ENCODE peak calls at places on chromosome 17, in ten cellular contexts. X, K, P, Q, A, I, D, F, V and B are unnamed samples.

GRCh38 chr17:61362852-61363600 is 36.6 kb upstream of the TBX2 start:
- DNase-seq in K (no peak), V (no peak), D (no peak), Q (no peak), F (no peak), P (no peak), X (no peak), A (no peak), I (no peak), B (no peak)

GRCh38 chr17:82006468-82007227 is 16.0 kb downstream of the CENPX start:
- DNase-seq in D (no peak), F (no peak), V (no peak), P (no peak), K (no peak), Q (no peak), I (no peak), A (peak), X (peak), B (no peak)

GRCh38 chr17:60656499-60656898 is 21.2 kb upstream of the BCAS3 start:
- DNase-seq in D (no peak), A (no peak), F (no peak), Q (no peak), V (no peak), I (no peak), K (no peak), P (no peak), X (no peak), B (no peak)

GRCh38 chr17:40032322-40033320 is 17.4 kb downstream of the CSF3 start:
- DNase-seq in Q (no peak), P (no peak), A (no peak), I (no peak), D (no peak), F (no peak), V (no peak), X (no peak), K (no peak), B (no peak)

GRCh38 chr17:51869387-51869786 is 289.1 kb downstream of the CA10 start:
- DNase-seq in D (no peak), A (no peak), V (peak), Q (peak), F (no peak), I (no peak), P (no peak), K (no peak), X (peak), B (no peak)

GRCh38 chr17:68184141-68184571 is 63.7 kb upstream of the AMZ2 start:
- DNase-seq in Q (no peak), K (no peak), D (no peak), V (no peak), X (no peak), A (no peak), I (no peak), F (no peak), P (no peak), B (no peak)

GRCh38 chr17:9628509-9628908 is 16.8 kb upstream of the USP43 start:
- DNase-seq in F (no peak), Q (no peak), D (no peak), K (no peak), I (no peak), A (no peak), V (no peak), P (no peak), X (no peak), B (no peak)

GRCh38 chr17:78110363-78111011 is 18.1 kb downstream of the TMC6 start:
- DNase-seq in K (no peak), D (no peak), Q (no peak), V (no peak), X (no peak), A (no peak), P (no peak), I (peak), F (no peak), B (no peak)

GRCh38 chr17:37160940-37161339 is 212.2 kb downstream of the AATF start:
- DNase-seq in V (no peak), X (peak), P (no peak), D (no peak), Q (no peak), K (no peak), A (no peak), F (no peak), I (no peak), B (no peak)

GRCh38 chr17:36529121-36529520 is 5.5 kb downstream of the MYO19 start:
- DNase-seq in V (no peak), F (no peak), X (peak), A (no peak), K (no peak), Q (no peak), I (no peak), D (no peak), P (no peak), B (no peak)

GRCh38 chr17:36094232-36094631 is 4.3 kb upstream of the CCL3 start:
- DNase-seq in I (no peak), D (no peak), Q (no peak), V (no peak), F (no peak), A (no peak), K (no peak), P (no peak), X (no peak), B (no peak)

GRCh38 chr17:40316571-40317344 is 7.8 kb downstream of the RARA start:
- DNase-seq in Q (peak), K (no peak), D (no peak), A (no peak), I (peak), X (peak), P (no peak), V (no peak), F (no peak), B (no peak)

GRCh38 chr17:61234102-61234750 is 165.4 kb upstream of the TBX2 start:
- DNase-seq in X (no peak), Q (no peak), F (no peak), P (no peak), K (no peak), V (no peak), A (no peak), D (no peak), I (no peak), B (no peak)

GRCh38 chr17:21066394-21066793 is 23.6 kb upstream of the USP22 start:
- DNase-seq in Q (no peak), V (no peak), D (no peak), I (no peak), X (no peak), P (no peak), K (no peak), F (no peak), A (no peak), B (no peak)

GRCh38 chr17:57319806-57320205 is 63.5 kb downstream of the MSI2 start:
- DNase-seq in K (no peak), F (no peak), P (no peak), D (no peak), Q (no peak), V (no peak), A (no peak), I (no peak), X (no peak), B (no peak)

GRCh38 chr17:43467981-43468541 is 15.7 kb upstream of the DHX8 start:
- DNase-seq in D (no peak), Q (no peak), A (peak), V (no peak), P (no peak), I (no peak), X (peak), K (no peak), F (no peak), B (peak)

GRCh38 chr17:43016216-43016615 is 6.0 kb downstream of the VAT1 start:
- DNase-seq in D (no peak), V (no peak), F (no peak), P (no peak), I (no peak), A (no peak), X (no peak), K (no peak), Q (no peak), B (no peak)

GRCh38 chr17:73956169-73956568 is 247.3 kb upstream of the RPL38 start:
- DNase-seq in Q (no peak), P (no peak), V (no peak), K (no peak), D (no peak), A (no peak), I (no peak), F (no peak), X (no peak), B (no peak)

GRCh38 chr17:10117581-10118001 is 80.8 kb downstream of the GAS7 start:
- DNase-seq in P (no peak), K (no peak), F (no peak), X (no peak), D (peak), A (no peak), V (no peak), I (no peak), Q (no peak), B (peak)

GRCh38 chr17:40664582-40665333 is at the start of gene KRT222:
- DNase-seq in P (no peak), V (no peak), Q (no peak), X (no peak), A (no peak), K (no peak), D (no peak), I (no peak), F (no peak), B (no peak)

GRCh38 chr17:50146230-50146926 is 4.1 kb downstream of the PPP1R9B start:
- DNase-seq in F (no peak), V (no peak), A (no peak), P (no peak), D (no peak), I (no peak), X (no peak), Q (no peak), K (no peak), B (no peak)